ENCODE peak calls at places on chromosome 7, in four cellular contexts. Y, B, X and D are unnamed samples.

GRCh38 chr7:133860628-133861135 is 266.5 kb upstream of the LRGUK start:
- DNase-seq in Y (peak), X (no peak), B (no peak), D (no peak)

GRCh38 chr7:73971701-73972341 is 56.2 kb upstream of the ELN start:
- DNase-seq in B (no peak), Y (no peak), X (peak), D (no peak)

GRCh38 chr7:44100458-44101303 is 3.5 kb upstream of the AEBP1 start:
- DNase-seq in Y (peak), B (peak), X (no peak), D (no peak)

GRCh38 chr7:44884553-44885393 is 557 bp downstream of the PURB start:
- DNase-seq in B (peak), Y (peak), X (peak), D (peak)

GRCh38 chr7:142880886-142881505 is 4.5 kb downstream of the TRPV6 start:
- DNase-seq in B (peak), Y (peak), X (peak), D (peak)

GRCh38 chr7:151013728-151014497 is 10.4 kb downstream of the ATG9B start:
- DNase-seq in Y (peak), B (peak), X (peak), D (peak)

GRCh38 chr7:27169658-27170493 is 4.2 kb downstream of the HOXA10 start:
- DNase-seq in X (peak), B (no peak), Y (no peak), D (no peak)

GRCh38 chr7:70660154-70660818 is 471.7 kb upstream of the GALNT17 start:
- DNase-seq in B (no peak), X (no peak), Y (no peak), D (no peak)

GRCh38 chr7:141737118-141737835 is 881 bp upstream of the SSBP1 start:
- DNase-seq in X (peak), B (peak), Y (no peak), D (no peak)

GRCh38 chr7:54541941-54542618 is at the start of gene VSTM2A:
- DNase-seq in B (peak), Y (no peak), X (no peak), D (peak)

GRCh38 chr7:18834574-18835361 is 282.7 kb downstream of the TWIST1 start:
- DNase-seq in B (no peak), Y (no peak), X (no peak), D (no peak)

GRCh38 chr7:32479574-32480200 is 10.5 kb downstream of the LSM5 start:
- DNase-seq in Y (peak), B (peak), X (peak), D (peak)

GRCh38 chr7:87624628-87625027 is 3.6 kb upstream of the RUNDC3B start:
- DNase-seq in X (no peak), B (no peak), Y (no peak), D (no peak)

GRCh38 chr7:2063562-2064360 is 169.0 kb downstream of the MAD1L1 start:
- DNase-seq in X (peak), B (peak), Y (peak), D (peak)

GRCh38 chr7:29793507-29793906 is 12.8 kb upstream of the WIPF3 start:
- DNase-seq in Y (no peak), B (no peak), X (no peak), D (no peak)

GRCh38 chr7:133805426-133805825 is 321.7 kb upstream of the LRGUK start:
- DNase-seq in Y (no peak), B (no peak), X (no peak), D (no peak)

GRCh38 chr7:130721486-130722277 is 12.3 kb downstream of the KLF14 start:
- DNase-seq in X (peak), Y (peak), B (peak), D (peak)

GRCh38 chr7:32559480-32559879 is 64.2 kb downstream of the AVL9 start:
- DNase-seq in B (no peak), X (no peak), Y (no peak), D (no peak)

GRCh38 chr7:140079121-140079536 is 16.4 kb upstream of the PARP12 start:
- DNase-seq in Y (peak), X (peak), B (peak), D (peak)

GRCh38 chr7:91436655-91437054 is 172.4 kb downstream of the FZD1 start:
- DNase-seq in X (no peak), Y (no peak), B (no peak), D (no peak)

GRCh38 chr7:152202056-152202455 is 176.6 kb downstream of the GALNT11 start:
- DNase-seq in X (peak), B (peak), Y (peak), D (no peak)

GRCh38 chr7:150874401-150875198 is 22.3 kb downstream of the AOC1 start:
- DNase-seq in X (no peak), Y (no peak), B (no peak), D (no peak)

GRCh38 chr7:2939193-2939885 is 95.2 kb upstream of the GNA12 start:
- DNase-seq in B (no peak), Y (peak), X (peak), D (no peak)

GRCh38 chr7:84196007-84196551 is 1.5 kb upstream of the SEMA3A start:
- DNase-seq in Y (peak), B (peak), X (no peak), D (no peak)

GRCh38 chr7:5330288-5330687 is 47.5 kb downstream of the SLC29A4 start:
- DNase-seq in B (no peak), X (no peak), Y (no peak), D (no peak)

GRCh38 chr7:155591055-155591750 is 44.8 kb upstream of the CNPY1 start:
- DNase-seq in X (peak), B (no peak), Y (no peak), D (no peak)

GRCh38 chr7:6430271-6430940 is 17.3 kb downstream of the DAGLB start:
- DNase-seq in B (peak), Y (peak), X (no peak), D (no peak)
- TF ChIP-seq CTCF in B (peak), Y (peak), X (peak), D (no peak)

GRCh38 chr7:121603886-121604285 is 207.8 kb upstream of the FAM3C start:
- DNase-seq in X (no peak), B (no peak), Y (no peak), D (no peak)

GRCh38 chr7:121609208-121609607 is 213.1 kb upstream of the FAM3C start:
- DNase-seq in B (no peak), X (no peak), Y (no peak), D (no peak)

GRCh38 chr7:121604627-121605296 is 208.7 kb upstream of the FAM3C start:
- DNase-seq in X (no peak), Y (no peak), B (peak), D (no peak)

GRCh38 chr7:121608785-121609184 is 212.7 kb upstream of the FAM3C start:
- DNase-seq in B (no peak), Y (no peak), X (no peak), D (no peak)

DNA sequence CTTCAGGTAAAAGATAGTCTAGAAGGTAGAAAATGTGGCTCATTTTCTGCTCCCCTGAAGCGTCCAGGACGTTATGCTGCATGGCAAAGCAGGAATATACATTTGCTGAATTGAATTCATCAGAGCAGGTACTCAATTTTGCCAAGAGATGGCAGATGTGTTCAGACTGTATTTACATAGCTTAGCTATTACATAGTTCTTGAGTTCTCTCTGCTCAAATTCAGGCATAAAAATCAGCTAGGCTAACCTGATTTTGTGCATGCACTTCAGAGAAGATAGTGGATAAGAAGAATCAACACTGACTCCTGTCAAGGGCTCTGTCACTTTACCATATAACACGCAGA is 209.2 kb upstream of the FAM3C start:
- DNase-seq in Y (peak), B (peak), X (peak), D (no peak)
- TF ChIP-seq CTCF in Y (peak), B (peak), X (peak), D (no peak)

GRCh38 chr7:82163586-82163985 is 280.0 kb downstream of the CACNA2D1 start:
- DNase-seq in X (no peak), B (no peak), Y (no peak), D (no peak)

GRCh38 chr7:82167568-82168314 is 275.8 kb downstream of the CACNA2D1 start:
- DNase-seq in X (no peak), Y (no peak), B (peak), D (no peak)

GRCh38 chr7:82164410-82164809 is 279.2 kb downstream of the CACNA2D1 start:
- DNase-seq in X (no peak), Y (no peak), B (no peak), D (no peak)

GRCh38 chr7:82166666-82167065 is 276.9 kb downstream of the CACNA2D1 start:
- DNase-seq in X (no peak), Y (no peak), B (peak), D (no peak)

DNA sequence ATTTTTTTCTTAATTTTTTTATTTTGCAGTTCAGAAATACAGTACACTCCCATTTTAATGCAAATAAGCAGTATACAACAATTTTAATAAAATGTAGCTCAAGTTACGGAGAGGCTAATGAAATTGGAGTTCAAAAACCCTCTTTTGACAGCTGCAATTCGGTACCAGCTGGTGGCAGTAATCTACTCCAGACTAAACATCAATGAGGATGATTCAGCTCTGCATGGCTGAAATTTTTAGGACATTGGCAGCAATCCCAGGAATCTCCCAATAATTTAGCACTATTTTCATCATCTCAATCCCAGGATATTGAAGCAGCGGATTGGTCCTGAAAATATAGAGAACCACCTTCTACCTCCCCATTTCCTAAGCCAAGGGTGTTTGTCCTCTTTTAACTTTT is 278.8 kb downstream of the CACNA2D1 start:
- DNase-seq in X (peak), Y (peak), B (peak), D (no peak)
- TF ChIP-seq CTCF in X (peak), Y (peak), B (peak), D (no peak)

DNA sequence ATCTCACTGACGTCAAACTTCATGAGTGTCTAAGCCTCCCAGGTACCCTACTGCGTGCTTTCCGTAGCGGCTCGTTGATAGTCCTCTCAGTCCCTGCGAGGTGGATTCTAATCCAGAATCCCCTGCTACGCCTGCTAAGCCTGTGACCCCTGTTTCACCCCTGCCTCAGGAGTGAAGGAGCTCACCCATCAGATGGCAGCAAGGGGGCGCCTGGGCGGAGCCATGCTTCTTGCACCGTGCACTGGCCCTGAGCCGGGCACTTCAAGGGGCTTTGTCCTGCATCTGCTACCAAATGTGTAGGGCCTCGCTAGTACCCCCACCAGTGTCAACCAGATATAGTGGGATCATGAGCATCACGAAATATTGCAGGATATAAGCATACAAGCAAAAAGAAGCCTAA is 918 bp upstream of the STRA8 start:
- DNase-seq in X (no peak), Y (no peak), B (no peak), D (no peak)
- TF ChIP-seq CTCF in X (peak), Y (no peak), B (no peak), D (no peak)

DNA sequence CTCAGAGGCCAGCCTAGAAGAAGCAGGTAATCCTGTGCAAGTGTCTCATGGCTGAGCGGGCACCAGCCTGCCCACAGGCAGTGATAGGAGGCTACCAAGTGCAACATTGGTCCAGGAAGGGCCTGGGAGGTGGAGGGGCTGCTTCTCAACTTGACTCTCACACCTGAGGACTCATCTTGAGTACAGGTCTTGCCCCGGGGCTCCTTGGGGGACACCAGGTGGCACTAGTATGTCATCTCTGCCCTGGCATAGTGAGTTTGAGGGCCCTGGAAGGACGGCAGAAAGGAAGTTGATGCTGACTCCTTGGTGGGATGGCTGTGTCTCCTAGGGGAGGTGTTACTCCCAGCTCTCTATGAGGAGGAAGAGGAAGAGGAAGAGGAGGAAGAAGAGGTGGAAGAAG is 2.3 kb downstream of the CCDC136 start:
- DNase-seq in B (no peak), X (peak), Y (no peak), D (no peak)
- TF ChIP-seq CTCF in B (no peak), X (peak), Y (no peak), D (no peak)

GRCh38 chr7:47326220-47326619 is 255.7 kb downstream of the TNS3 start:
- DNase-seq in X (peak), Y (peak), B (peak), D (no peak)
- TF ChIP-seq CTCF in X (no peak), Y (peak), B (peak), D (no peak)